ENCODE peak calls at places on chromosomes 6 and 20, in four cellular contexts. B, K, R and E are unnamed samples.

GRCh38 chr6:225121-225721 is 67.1 kb upstream of the DUSP22 start:
- DNase-seq in R (no peak), K (no peak), B (no peak), E (no peak)

GRCh38 chr6:45959534-45960195 is 56.0 kb downstream of the CLIC5 start:
- DNase-seq in B (no peak), R (no peak), K (peak), E (no peak)

GRCh38 chr20:24102290-24102689 is 113.7 kb upstream of the GGTLC1 start:
- DNase-seq in R (peak), B (no peak), K (no peak), E (no peak)

GRCh38 chr6:33975631-33976424 is 170.1 kb downstream of the GRM4 start:
- DNase-seq in R (no peak), K (no peak), B (no peak), E (peak)

GRCh38 chr6:47029865-47030561 is 12.1 kb downstream of the ADGRF1 start:
- DNase-seq in R (no peak), K (no peak), B (no peak), E (no peak)

GRCh38 chr6:64817525-64817924 is 889.5 kb downstream of the EYS start:
- DNase-seq in B (no peak), R (no peak), K (no peak), E (no peak)

GRCh38 chr20:3406481-3407425 is 716 bp downstream of the DNAAF9 start:
- DNase-seq in K (no peak), R (peak), B (peak), E (no peak)

GRCh38 chr6:3176562-3177355 is 19.4 kb upstream of the TUBB2A start:
- DNase-seq in K (peak), R (peak), B (no peak), E (no peak)

GRCh38 chr6:29723666-29724588 is 693 bp downstream of the HLA-F start:
- DNase-seq in B (peak), K (no peak), R (no peak), E (no peak)

GRCh38 chr6:40492126-40492525 is 95.0 kb downstream of the LRFN2 start:
- DNase-seq in K (no peak), R (no peak), B (no peak), E (no peak)

GRCh38 chr20:36320898-36321695 is 15.0 kb downstream of the DLGAP4 start:
- DNase-seq in B (no peak), K (no peak), R (no peak), E (no peak)

GRCh38 chr20:1307171-1307570 is 21.8 kb downstream of the SDCBP2 start:
- DNase-seq in B (no peak), R (no peak), K (no peak), E (no peak)

GRCh38 chr6:113381232-113381631 is 475.9 kb upstream of the MARCKS start:
- DNase-seq in K (no peak), R (no peak), B (no peak), E (no peak)

GRCh38 chr6:87283461-87283860 is 38.9 kb upstream of the SMIM8 start:
- DNase-seq in R (no peak), K (no peak), B (no peak), E (no peak)

GRCh38 chr6:131854803-131855202 is 47.0 kb downstream of the ENPP1 start:
- DNase-seq in R (no peak), K (no peak), B (no peak), E (no peak)

GRCh38 chr6:155254139-155254538 is 9.7 kb upstream of the CLDN20 start:
- DNase-seq in B (no peak), R (no peak), K (no peak), E (no peak)

GRCh38 chr20:47352332-47353223 is 3.9 kb downstream of the ZMYND8 start:
- DNase-seq in K (peak), B (peak), R (no peak), E (no peak)

GRCh38 chr6:90502866-90503407 is 83.9 kb downstream of the MAP3K7 start:
- DNase-seq in K (no peak), B (no peak), R (no peak), E (no peak)